ENCODE peak calls at places on chromosomes 11 and 22, in six cellular contexts. B, T, X, N, C and P are unnamed samples.

GRCh38 chr22:47322854-47323253 is 560.4 kb downstream of the TBC1D22A start:
- DNase-seq in N (no peak), B (no peak), C (no peak), T (no peak), X (no peak), P (no peak)

GRCh38 chr11:72569966-72570892 is 104.0 kb downstream of the PDE2A start:
- DNase-seq in B (peak), X (no peak), N (peak), C (no peak), T (no peak), P (peak)

GRCh38 chr11:61922539-61922938 is 5.2 kb upstream of the RAB3IL1 start:
- DNase-seq in X (no peak), B (peak), T (no peak), C (no peak), N (no peak), P (peak)

GRCh38 chr11:64571410-64572091 is 19.5 kb upstream of the SLC22A12 start:
- DNase-seq in B (peak), C (no peak), N (peak), T (no peak), X (no peak), P (peak)

GRCh38 chr11:111913997-111914396 is 1.5 kb downstream of the HSPB2 start:
- DNase-seq in B (peak), C (peak), N (no peak), T (no peak), X (peak), P (peak)

GRCh38 chr11:92826136-92826535 is 143.3 kb upstream of the MTNR1B start:
- DNase-seq in T (no peak), C (no peak), X (no peak), N (no peak), B (peak), P (no peak)

GRCh38 chr11:66188580-66188979 is 79.9 kb upstream of the RAB1B start:
- DNase-seq in T (no peak), C (no peak), B (peak), X (no peak), N (no peak), P (peak)

GRCh38 chr11:9759519-9760179 is 95.8 kb downstream of the SWAP70 start:
- DNase-seq in N (no peak), X (no peak), T (peak), C (no peak), B (peak), P (peak)

GRCh38 chr11:44698228-44698923 is 28.4 kb upstream of the TSPAN18 start:
- DNase-seq in B (no peak), N (no peak), T (no peak), X (no peak), C (no peak), P (no peak)

GRCh38 chr22:23070418-23071162 is at the start of gene GNAZ:
- DNase-seq in T (no peak), N (peak), B (no peak), C (no peak), X (no peak), P (peak)

GRCh38 chr22:25545677-25546076 is 18.8 kb upstream of the GRK3 start:
- DNase-seq in C (no peak), B (no peak), T (no peak), X (no peak), N (no peak), P (no peak)

GRCh38 chr22:35752833-35753189 is 35.1 kb downstream of the APOL5 start:
- DNase-seq in X (no peak), N (no peak), C (no peak), B (no peak), T (no peak), P (no peak)

GRCh38 chr11:35852056-35852455 is 91.8 kb upstream of the LDLRAD3 start:
- DNase-seq in C (no peak), X (peak), N (no peak), B (peak), T (no peak), P (no peak)

GRCh38 chr11:19715373-19715772 is 2.7 kb downstream of the NAV2 start:
- DNase-seq in T (no peak), C (no peak), B (peak), N (no peak), X (no peak), P (peak)